ENCODE peak calls at places on chromosomes 7 and 10, in six cellular contexts. G, E, K, H, J and U are unnamed samples.

GRCh38 chr10:60429084-60429849 is 39.6 kb upstream of the ANK3 start:
- DNase-seq in J (no peak), G (peak), H (no peak), E (peak), K (no peak), U (no peak)

GRCh38 chr7:121084256-121084655 is 95.7 kb downstream of the CPED1 start:
- DNase-seq in K (no peak), E (no peak), J (no peak), G (no peak), H (no peak), U (no peak)

GRCh38 chr7:8441106-8441590 is 7.7 kb downstream of the NXPH1 start:
- DNase-seq in J (no peak), G (no peak), H (peak), K (no peak), E (no peak), U (no peak)

GRCh38 chr10:63064706-63065105 is 68.4 kb upstream of the NRBF2 start:
- DNase-seq in E (no peak), H (no peak), K (no peak), J (no peak), G (no peak), U (no peak)

GRCh38 chr7:96287168-96287567 is 34.7 kb downstream of the SLC25A13 start:
- DNase-seq in E (no peak), K (no peak), H (no peak), J (no peak), G (no peak), U (no peak)

GRCh38 chr7:159000859-159001435 is 143.7 kb downstream of the VIPR2 start:
- DNase-seq in J (no peak), G (no peak), H (no peak), E (no peak), K (no peak), U (no peak)

GRCh38 chr7:156640257-156640948 is at the start of gene RNF32:
- DNase-seq in K (peak), E (peak), J (peak), G (peak), H (peak), U (peak)

GRCh38 chr7:102232686-102233286 is 53.9 kb upstream of the SH2B2 start:
- DNase-seq in G (no peak), E (no peak), K (no peak), J (no peak), H (no peak), U (no peak)

GRCh38 chr7:32115831-32116230 is 45.6 kb upstream of the PDE1C start:
- DNase-seq in E (no peak), H (no peak), J (no peak), K (no peak), G (no peak), U (no peak)

GRCh38 chr7:1426474-1426873 is 32.8 kb downstream of the MICALL2 start:
- DNase-seq in G (no peak), E (no peak), J (no peak), H (no peak), K (no peak), U (no peak)

GRCh38 chr10:67107670-67108069 is 181.8 kb downstream of the LRRTM3 start:
- DNase-seq in K (no peak), J (no peak), G (no peak), H (no peak), E (no peak), U (no peak)

GRCh38 chr7:77687747-77688144 is 8.5 kb upstream of the RSBN1L start:
- DNase-seq in H (no peak), J (no peak), K (no peak), E (no peak), G (no peak), U (no peak)

GRCh38 chr10:48938281-48938680 is 1.4 kb downstream of the LRRC18 start:
- DNase-seq in K (no peak), E (no peak), J (no peak), G (no peak), H (no peak), U (no peak)

GRCh38 chr7:490461-491291 is 29.0 kb downstream of the PDGFA start:
- DNase-seq in H (no peak), J (peak), G (peak), E (no peak), K (peak), U (peak)

GRCh38 chr10:11667756-11668155 is 56.3 kb upstream of the USP6NL start:
- DNase-seq in H (no peak), G (no peak), J (no peak), E (no peak), K (no peak), U (no peak)

GRCh38 chr10:21191512-21191911 is 294.4 kb upstream of the NEBL start:
- DNase-seq in J (no peak), H (no peak), G (no peak), E (no peak), K (no peak), U (no peak)

GRCh38 chr7:80833289-80834104 is 85.4 kb downstream of the SEMA3C start:
- DNase-seq in G (no peak), K (no peak), E (no peak), J (no peak), H (no peak), U (no peak)

GRCh38 chr7:47669178-47669878 is 87.4 kb upstream of the TNS3 start:
- DNase-seq in J (peak), E (peak), H (no peak), K (peak), G (peak), U (no peak)

GRCh38 chr7:92695308-92696261 is 105.4 kb upstream of the FAM133B start:
- DNase-seq in G (peak), J (no peak), H (peak), E (peak), K (no peak), U (no peak)

GRCh38 chr10:96090463-96090800 is 39.7 kb upstream of the ZNF518A start:
- DNase-seq in E (no peak), K (no peak), G (no peak), J (no peak), H (no peak), U (no peak)

GRCh38 chr10:96089116-96089515 is 41.0 kb upstream of the ZNF518A start:
- DNase-seq in E (no peak), K (no peak), H (no peak), G (no peak), J (no peak), U (no peak)

GRCh38 chr10:96093948-96094347 is 36.1 kb upstream of the ZNF518A start:
- DNase-seq in H (no peak), G (no peak), K (no peak), E (no peak), J (no peak), U (no peak)

GRCh38 chr10:96092999-96093767 is 36.9 kb upstream of the ZNF518A start:
- DNase-seq in G (no peak), E (no peak), K (no peak), J (no peak), H (no peak), U (no peak)

GRCh38 chr10:96089670-96090462 is 40.2 kb upstream of the ZNF518A start:
- DNase-seq in K (peak), G (peak), J (peak), E (peak), H (peak), U (peak)
- TF ChIP-seq CTCF in K (no peak), G (no peak), J (no peak), E (no peak), H (no peak), U (no peak)

GRCh38 chr7:28266377-28266776 is 85.8 kb upstream of the JAZF1 start:
- DNase-seq in J (no peak), E (no peak), H (no peak), G (no peak), K (no peak), U (no peak)

GRCh38 chr7:28269700-28270361 is 89.2 kb upstream of the JAZF1 start:
- DNase-seq in K (no peak), H (no peak), G (no peak), E (no peak), J (no peak), U (no peak)

GRCh38 chr7:28263622-28264266 is 83.1 kb upstream of the JAZF1 start:
- DNase-seq in K (no peak), H (no peak), E (no peak), J (no peak), G (no peak), U (no peak)

GRCh38 chr7:28270536-28270935 is 89.9 kb upstream of the JAZF1 start:
- DNase-seq in H (no peak), K (no peak), J (no peak), G (no peak), E (no peak), U (no peak)

DNA sequence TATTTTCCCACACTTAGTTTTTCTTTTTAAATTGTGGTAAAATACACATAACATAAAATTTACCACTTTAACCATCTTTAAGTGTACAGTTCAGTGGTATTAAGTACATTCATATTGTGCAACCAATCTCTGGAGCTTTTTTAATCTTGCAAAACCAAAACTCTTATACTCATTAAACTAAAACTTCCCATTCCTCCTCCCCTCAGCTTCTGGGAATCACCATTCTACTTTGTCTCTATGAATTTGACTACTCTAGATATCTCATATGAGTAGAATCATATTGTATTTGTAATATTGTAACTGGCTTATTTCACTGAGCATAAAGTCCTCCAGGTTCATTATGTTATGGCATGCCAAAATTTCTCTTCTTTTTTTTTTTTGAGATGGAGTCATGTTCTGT is 86.4 kb upstream of the JAZF1 start:
- DNase-seq in G (no peak), H (no peak), K (no peak), J (no peak), E (no peak), U (no peak)
- H3K27ac ChIP-seq in G (no peak), H (no peak), K (no peak), J (no peak), E (no peak), U (no peak)

GRCh38 chr7:55277916-55278315 is 87.2 kb upstream of the LANCL2 start:
- DNase-seq in H (no peak), G (no peak), E (no peak), J (no peak), K (no peak), U (no peak)
- TF ChIP-seq POLR2A in H (no peak), G (no peak), E (no peak), J (no peak), K (no peak), U (no peak)

DNA sequence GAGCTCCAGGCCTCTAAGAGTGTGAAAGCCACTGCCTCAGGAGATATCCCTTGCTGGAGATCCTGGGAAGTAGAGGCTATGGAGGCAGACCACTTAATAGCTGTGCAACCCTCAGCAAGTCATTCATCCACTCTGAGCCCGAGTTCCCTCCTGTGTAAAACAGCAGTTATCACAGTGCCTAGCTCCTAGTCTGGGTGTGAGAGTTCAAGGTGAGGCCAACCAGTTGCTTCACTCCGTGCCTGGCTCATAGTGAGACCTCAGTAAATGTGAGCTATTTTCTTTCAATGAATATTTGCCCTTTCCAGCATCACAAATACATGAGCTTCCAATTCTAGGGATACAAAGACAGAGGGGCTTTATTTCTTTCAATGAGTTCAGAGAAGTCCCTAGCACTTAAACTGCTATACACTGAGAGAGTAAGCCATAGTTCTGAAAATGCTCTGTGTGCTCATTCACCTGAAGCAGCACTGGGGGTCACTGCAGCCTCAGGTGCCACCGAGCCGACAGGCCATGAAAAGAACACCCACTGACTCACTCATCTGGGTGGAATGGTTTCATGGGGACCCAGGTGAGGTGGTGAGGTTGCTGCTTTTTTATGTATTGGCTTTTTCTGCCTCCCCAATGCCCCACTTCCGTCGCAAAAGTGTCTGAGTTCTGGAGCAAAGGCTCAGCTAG is 259.8 kb downstream of the KCNMA1 start:
- DNase-seq in G (no peak), K (no peak), H (no peak), E (no peak), J (no peak), U (no peak)
- TF ChIP-seq CTCF in G (peak), K (no peak), H (peak), E (no peak), J (no peak), U (no peak)

DNA sequence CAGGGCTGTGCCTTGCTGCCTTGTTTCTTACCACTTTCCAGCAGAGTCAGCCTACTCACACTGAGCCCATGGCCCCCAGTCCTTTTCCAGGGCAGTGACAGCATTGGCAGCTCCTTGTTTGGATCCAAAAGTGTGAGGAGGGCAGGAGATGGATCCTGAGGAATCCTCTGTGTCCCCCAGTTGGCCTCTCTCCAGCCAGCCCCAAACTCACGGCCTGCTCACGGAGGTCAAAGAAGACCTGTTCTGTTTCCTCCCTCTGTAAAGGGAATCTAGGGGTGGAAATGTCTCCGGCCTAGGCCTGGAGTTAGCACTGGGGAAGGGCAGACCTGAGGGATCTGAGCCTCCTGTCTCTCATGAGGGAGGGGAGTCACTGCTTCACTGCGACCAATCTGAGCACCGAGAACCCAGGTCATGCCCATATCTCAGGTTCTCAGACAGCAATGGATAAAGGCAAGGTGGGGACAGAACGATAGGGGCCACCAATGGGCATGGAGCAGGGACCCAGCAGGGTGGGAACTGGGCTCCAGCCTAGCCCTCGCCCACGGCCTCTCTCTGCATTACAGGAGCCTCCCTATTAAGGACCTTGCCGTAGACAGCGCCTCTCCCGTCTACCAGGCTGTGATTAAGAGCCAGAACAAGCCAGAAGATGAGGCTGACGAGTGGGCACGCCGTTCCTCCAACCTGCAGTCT is 23.2 kb downstream of the LDB3 start:
- DNase-seq in K (no peak), E (no peak), H (no peak), G (no peak), J (no peak), U (no peak)
- H3K27ac ChIP-seq in K (no peak), E (no peak), H (no peak), G (no peak), J (no peak), U (no peak)

DNA sequence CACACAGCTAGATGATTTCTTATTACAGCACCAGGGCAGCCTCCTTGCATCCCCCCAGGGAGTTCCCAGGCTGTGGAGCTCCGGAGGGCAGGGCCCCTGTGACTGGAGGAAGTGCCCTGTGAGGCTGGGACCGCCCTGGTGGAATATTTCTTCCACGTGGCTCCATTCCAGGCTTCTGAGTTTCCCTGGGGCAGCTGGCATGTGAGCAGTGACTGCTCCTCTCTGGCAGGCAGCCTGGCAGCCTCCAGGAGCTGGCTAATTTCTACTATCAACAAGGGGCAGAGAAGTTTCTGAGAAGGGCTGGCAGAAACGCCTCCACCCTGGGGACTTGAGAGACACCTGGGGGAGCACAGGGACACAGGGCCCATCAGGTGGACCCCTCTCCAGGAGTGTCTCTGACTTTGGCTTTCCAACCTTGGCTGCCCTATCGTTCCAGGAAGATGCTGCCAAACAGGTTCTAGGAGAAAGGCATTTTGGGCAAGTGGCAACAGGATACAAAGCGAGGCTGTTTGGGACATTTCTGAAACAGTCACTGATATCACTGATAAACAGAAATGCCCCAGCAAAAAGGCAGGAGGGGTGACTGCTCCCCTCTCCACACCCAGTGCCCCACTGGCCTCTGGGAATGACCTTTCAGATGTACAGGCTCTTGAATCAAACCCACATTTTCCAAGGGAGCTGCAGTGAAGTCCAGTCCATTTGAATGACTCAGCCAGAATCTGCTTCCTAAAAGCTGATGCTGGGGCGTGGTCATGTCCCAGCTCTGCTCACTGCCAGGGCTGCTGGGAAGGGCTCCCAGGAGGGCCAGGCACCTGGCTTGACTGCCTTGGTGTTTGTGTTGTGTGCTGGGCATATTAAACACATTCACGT is 16.1 kb downstream of the MYOF start:
- DNase-seq in G (peak), K (peak), H (no peak), E (peak), J (no peak), U (peak)
- TF ChIP-seq POLR2A in G (no peak), K (no peak), H (no peak), E (no peak), J (no peak), U (no peak)

GRCh38 chr10:129910861-129911260 is 53.2 kb downstream of the EBF3 start:
- DNase-seq in G (no peak), H (no peak), K (no peak), E (no peak), J (no peak), U (no peak)
- TF ChIP-seq CTCF in G (no peak), H (no peak), K (no peak), E (no peak), J (no peak), U (no peak)

DNA sequence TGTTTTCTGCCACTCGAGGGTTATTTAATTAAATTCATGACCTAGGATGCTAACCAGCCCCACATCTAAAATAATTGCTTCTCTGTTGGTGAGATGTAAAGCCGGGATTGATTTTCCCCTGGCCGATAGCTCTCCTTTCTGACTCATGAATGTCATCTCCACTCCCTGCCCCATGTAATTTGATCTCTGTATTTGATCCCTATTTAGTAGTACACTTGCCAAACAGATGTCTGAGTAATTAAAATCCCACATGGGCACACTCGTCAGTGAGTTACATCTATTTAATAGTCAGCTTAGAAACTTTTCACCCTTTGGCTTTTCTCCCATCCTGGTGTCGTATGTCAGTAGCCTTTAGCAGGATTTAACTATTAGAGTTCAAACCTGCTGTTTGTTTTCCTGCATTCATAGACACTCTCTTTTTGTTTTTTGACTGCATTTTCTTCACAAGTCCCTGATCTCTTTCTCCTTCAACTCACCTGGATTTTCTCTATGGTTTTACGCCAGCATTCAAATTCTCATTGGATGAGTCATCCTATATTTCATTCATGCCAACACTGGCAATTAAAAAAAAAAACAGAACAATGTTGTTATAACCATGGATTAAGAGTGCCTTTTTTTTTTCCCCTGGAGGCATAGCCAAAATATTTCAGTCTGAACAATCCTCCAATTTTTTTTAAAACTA is 82.7 kb downstream of the SPAG6 start:
- DNase-seq in K (no peak), J (no peak), E (no peak), H (no peak), G (no peak), U (no peak)
- H3K27ac ChIP-seq in K (peak), J (no peak), E (peak), H (no peak), G (no peak), U (no peak)

GRCh38 chr7:6008668-6009611 is at the start of the genes AIMP2 and PMS2:
- DNase-seq in G (peak), J (peak), K (peak), H (peak), E (peak), U (peak)
- TF ChIP-seq POLR2A in G (peak), J (peak), K (peak), H (peak), E (no peak), U (peak)